ENCODE peak calls at places on chromosome 2, in seven cellular contexts. P is SK-N-DZ, M is HuH-7.5, O is endodermal cell, Z is adrenal gland, G is breast epithelium, Y is NCI-H69. N is an unnamed sample.

GRCh38 chr2:58788402-58788801 is 547.3 kb upstream of the FANCL start:
- DNase-seq in P (no peak), M (no peak), O (no peak), Z (no peak), G (no peak), Y (no peak), N (no peak)

GRCh38 chr2:120204417-120204816 is 18.8 kb downstream of the TMEM185B start:
- DNase-seq in P (no peak), M (no peak), O (peak), Z (no peak), G (no peak), Y (no peak), N (no peak)

GRCh38 chr2:56770490-56770889 is 586.7 kb downstream of the CCDC85A start:
- DNase-seq in P (no peak), M (no peak), O (no peak), Z (no peak), G (no peak), Y (no peak), N (no peak)

GRCh38 chr2:232203936-232204335 is 174.6 kb upstream of the ALPP start:
- DNase-seq in P (no peak), M (no peak), O (no peak), Z (no peak), G (no peak), Y (no peak), N (no peak)

GRCh38 chr2:237459226-237459625 is 27.8 kb upstream of the MLPH start:
- DNase-seq in P (no peak), M (no peak), O (no peak), Z (no peak), G (no peak), Y (no peak), N (no peak)

GRCh38 chr2:72921866-72922265 is 4.5 kb downstream of the EMX1 start:
- DNase-seq in P (no peak), M (peak), O (peak), Z (no peak), G (no peak), Y (no peak), N (no peak)

GRCh38 chr2:203404996-203405395 is 76.8 kb downstream of the ABI2 start:
- DNase-seq in P (no peak), M (no peak), O (no peak), Z (no peak), G (no peak), Y (no peak), N (no peak)

GRCh38 chr2:66885775-66886402 is 451.0 kb downstream of the MEIS1 start:
- DNase-seq in P (no peak), M (no peak), O (no peak), Z (no peak), G (no peak), Y (no peak), N (no peak)

GRCh38 chr2:29108225-29108624 is 7.0 kb upstream of the CLIP4 start:
- DNase-seq in P (no peak), M (no peak), O (no peak), Z (peak), G (peak), Y (peak), N (no peak)

GRCh38 chr2:112627060-112628040 is 18.4 kb upstream of the SLC20A1 start:
- DNase-seq in P (no peak), M (no peak), O (peak), Z (peak), G (peak), Y (no peak), N (no peak)

GRCh38 chr2:216344206-216344957 is 27.9 kb downstream of the MARCHF4 start:
- DNase-seq in P (no peak), M (no peak), O (peak), Z (no peak), G (no peak), Y (no peak), N (no peak)

GRCh38 chr2:11343626-11344341 is 652 bp downstream of the ROCK2 start:
- DNase-seq in P (peak), M (peak), O (peak), Z (peak), G (peak), Y (peak), N (peak)

GRCh38 chr2:102337481-102338386 is 17.9 kb upstream of the IL18R1 start:
- DNase-seq in P (no peak), M (no peak), O (no peak), Z (no peak), G (no peak), Y (no peak), N (no peak)

GRCh38 chr2:173751245-173751975 is 213.8 kb downstream of the SP3 start:
- DNase-seq in P (no peak), M (no peak), O (peak), Z (no peak), G (no peak), Y (no peak), N (no peak)

GRCh38 chr2:99420031-99420430 is 69.8 kb downstream of the REV1 start:
- DNase-seq in P (no peak), M (no peak), O (no peak), Z (no peak), G (no peak), Y (no peak), N (no peak)

GRCh38 chr2:205259131-205259530 is 423.2 kb upstream of the NRP2 start:
- DNase-seq in P (no peak), M (no peak), O (no peak), Z (no peak), G (no peak), Y (no peak), N (no peak)

GRCh38 chr2:36246320-36246990 is 109.1 kb upstream of the CRIM1 start:
- DNase-seq in P (no peak), M (no peak), O (no peak), Z (no peak), G (no peak), Y (no peak), N (no peak)

GRCh38 chr2:8435608-8436007 is 246.2 kb upstream of the ID2 start:
- DNase-seq in P (peak), M (no peak), O (no peak), Z (no peak), G (no peak), Y (no peak), N (no peak)

GRCh38 chr2:158321264-158321663 is 135.3 kb downstream of the CCDC148 start:
- DNase-seq in P (no peak), M (no peak), O (no peak), Z (peak), G (no peak), Y (peak), N (no peak)

GRCh38 chr2:120740765-120741513 is 5.3 kb downstream of the GLI2 start:
- DNase-seq in P (peak), M (no peak), O (peak), Z (no peak), G (no peak), Y (peak), N (no peak)

GRCh38 chr2:160566717-160567116 is 73.1 kb upstream of the RBMS1 start:
- DNase-seq in P (no peak), M (no peak), O (no peak), Z (no peak), G (no peak), Y (no peak), N (no peak)

GRCh38 chr2:102558463-102558862 is 60.9 kb upstream of the SLC9A2 start:
- DNase-seq in P (no peak), M (no peak), O (no peak), Z (no peak), G (no peak), Y (no peak), N (no peak)

GRCh38 chr2:68318686-68319396 is 908 bp downstream of the CNRIP1 start:
- DNase-seq in P (peak), M (no peak), O (no peak), Z (peak), G (no peak), Y (no peak), N (peak)

GRCh38 chr2:10581990-10582389 is 107.8 kb downstream of the NOL10 start:
- DNase-seq in P (no peak), M (no peak), O (no peak), Z (no peak), G (no peak), Y (no peak), N (no peak)

GRCh38 chr2:95010126-95010525 is 15.4 kb upstream of the MAL start:
- DNase-seq in P (no peak), M (no peak), O (no peak), Z (no peak), G (no peak), Y (no peak), N (no peak)

GRCh38 chr2:241909769-241910168 is 40.2 kb downstream of the RTP5 start:
- DNase-seq in P (no peak), M (no peak), O (peak), Z (no peak), G (no peak), Y (no peak), N (no peak)

GRCh38 chr2:102848366-102848839 is 86.6 kb downstream of the TMEM182 start:
- DNase-seq in P (peak), M (no peak), O (peak), Z (peak), G (no peak), Y (peak), N (peak)

GRCh38 chr2:72980535-72981217 is 63.4 kb downstream of the EMX1 start:
- DNase-seq in P (no peak), M (no peak), O (no peak), Z (no peak), G (no peak), Y (no peak), N (no peak)

GRCh38 chr2:97816411-97816810 is 103.0 kb downstream of the ZAP70 start:
- DNase-seq in P (no peak), M (no peak), O (no peak), Z (no peak), G (no peak), Y (no peak), N (no peak)

GRCh38 chr2:65130440-65131175 is 702 bp upstream of the RAB1A start:
- DNase-seq in P (no peak), M (peak), O (no peak), Z (no peak), G (peak), Y (no peak), N (no peak)

GRCh38 chr2:231259104-231259503 is 60.7 kb downstream of the ARMC9 start:
- DNase-seq in P (no peak), M (no peak), O (no peak), Z (no peak), G (no peak), Y (no peak), N (no peak)

GRCh38 chr2:128632491-128632780 is 313.8 kb upstream of the HS6ST1 start:
- DNase-seq in P (no peak), M (no peak), O (peak), Z (no peak), G (no peak), Y (no peak), N (no peak)

GRCh38 chr2:152036611-152037469 is 62.0 kb downstream of the CACNB4 start:
- DNase-seq in P (peak), M (peak), O (peak), Z (peak), G (peak), Y (peak), N (no peak)